ENCODE peak calls at places on chromosomes 4 and X, in eight cellular contexts. One of them, this sample, is unnamed.
A peak's percentile ranks its signal among the peaks of the same experiment; 100 is the strongest.

GRCh38 chr4:187208641-187209040 is 485.0 kb upstream of the FAT1 start:
- DNase-seq in HCT116: no peak
- DNase-seq in uterus: no peak
- DNase-seq in ovary: no peak
- DNase-seq in Peyer's patch: no peak
- DNase-seq in heart right ventricle: no peak
- DNase-seq in cardiac muscle cell: no peak
- DNase-seq in right atrium auricular region: no peak
- DNase-seq in this sample: no peak

GRCh38 chrX:140762061-140762460 is 52.5 kb downstream of the LINC00632 start:
- DNase-seq in HCT116: no peak
- DNase-seq in uterus: peak; percentile 21
- DNase-seq in ovary: peak; percentile 23
- DNase-seq in Peyer's patch: no peak
- DNase-seq in heart right ventricle: no peak
- DNase-seq in cardiac muscle cell: peak; percentile 77
- DNase-seq in right atrium auricular region: peak; percentile 66
- DNase-seq in this sample: no peak

GRCh38 chr4:175776217-175776616 is 35.8 kb downstream of the GPM6A start:
- DNase-seq in HCT116: no peak
- DNase-seq in uterus: no peak
- DNase-seq in ovary: no peak
- DNase-seq in Peyer's patch: no peak
- DNase-seq in heart right ventricle: no peak
- DNase-seq in cardiac muscle cell: no peak
- DNase-seq in right atrium auricular region: no peak
- DNase-seq in this sample: no peak

GRCh38 chrX:13376857-13377441 is 57.1 kb upstream of the ATXN3L start:
- DNase-seq in HCT116: no peak
- DNase-seq in uterus: peak; percentile 42
- DNase-seq in ovary: no peak
- DNase-seq in Peyer's patch: no peak
- DNase-seq in heart right ventricle: no peak
- DNase-seq in cardiac muscle cell: peak; percentile 97
- DNase-seq in right atrium auricular region: no peak
- DNase-seq in this sample: no peak

GRCh38 chr4:149176019-149176418 is 639.6 kb downstream of the IQCM start:
- DNase-seq in HCT116: no peak
- DNase-seq in uterus: no peak
- DNase-seq in ovary: no peak
- DNase-seq in Peyer's patch: peak; percentile 47
- DNase-seq in heart right ventricle: no peak
- DNase-seq in cardiac muscle cell: no peak
- DNase-seq in right atrium auricular region: no peak
- DNase-seq in this sample: no peak

GRCh38 chr4:100742045-100742444 is 224.2 kb upstream of the EMCN start:
- DNase-seq in HCT116: peak; percentile 63
- DNase-seq in uterus: no peak
- DNase-seq in ovary: no peak
- DNase-seq in Peyer's patch: no peak
- DNase-seq in heart right ventricle: no peak
- DNase-seq in cardiac muscle cell: peak; percentile 66
- DNase-seq in right atrium auricular region: no peak
- DNase-seq in this sample: no peak

GRCh38 chrX:79161655-79162054 is 17.2 kb downstream of the GPR174 start:
- DNase-seq in HCT116: no peak
- DNase-seq in uterus: no peak
- DNase-seq in ovary: no peak
- DNase-seq in Peyer's patch: no peak
- DNase-seq in heart right ventricle: no peak
- DNase-seq in cardiac muscle cell: no peak
- DNase-seq in right atrium auricular region: no peak
- DNase-seq in this sample: peak; percentile 50

GRCh38 chrX:133913009-133913408 is 72.4 kb downstream of the GPC3 start:
- DNase-seq in HCT116: no peak
- DNase-seq in uterus: no peak
- DNase-seq in ovary: no peak
- DNase-seq in Peyer's patch: no peak
- DNase-seq in heart right ventricle: no peak
- DNase-seq in cardiac muscle cell: no peak
- DNase-seq in right atrium auricular region: no peak
- DNase-seq in this sample: no peak

GRCh38 chr4:104294811-104295210 is 199.9 kb downstream of the CXXC4 start:
- DNase-seq in HCT116: no peak
- DNase-seq in uterus: no peak
- DNase-seq in ovary: no peak
- DNase-seq in Peyer's patch: no peak
- DNase-seq in heart right ventricle: no peak
- DNase-seq in cardiac muscle cell: no peak
- DNase-seq in right atrium auricular region: no peak
- DNase-seq in this sample: no peak

GRCh38 chrX:8870411-8870810 is 69.2 kb upstream of the FAM9A start:
- DNase-seq in HCT116: no peak
- DNase-seq in uterus: no peak
- DNase-seq in ovary: no peak
- DNase-seq in Peyer's patch: no peak
- DNase-seq in heart right ventricle: no peak
- DNase-seq in cardiac muscle cell: peak; percentile 48
- DNase-seq in right atrium auricular region: no peak
- DNase-seq in this sample: no peak

GRCh38 chr4:56727150-56727549 is 46.1 kb upstream of the HOPX start:
- DNase-seq in HCT116: no peak
- DNase-seq in uterus: no peak
- DNase-seq in ovary: no peak
- DNase-seq in Peyer's patch: no peak
- DNase-seq in heart right ventricle: no peak
- DNase-seq in cardiac muscle cell: peak; percentile 42
- DNase-seq in right atrium auricular region: no peak
- DNase-seq in this sample: no peak

GRCh38 chrX:10602646-10603045 is 17.7 kb downstream of the MID1 start:
- DNase-seq in HCT116: no peak
- DNase-seq in uterus: no peak
- DNase-seq in ovary: no peak
- DNase-seq in Peyer's patch: no peak
- DNase-seq in heart right ventricle: no peak
- DNase-seq in cardiac muscle cell: no peak
- DNase-seq in right atrium auricular region: no peak
- DNase-seq in this sample: no peak

GRCh38 chr4:151567056-151567455 is 158.1 kb downstream of the FHIP1A start:
- DNase-seq in HCT116: no peak
- DNase-seq in uterus: no peak
- DNase-seq in ovary: no peak
- DNase-seq in Peyer's patch: no peak
- DNase-seq in heart right ventricle: no peak
- DNase-seq in cardiac muscle cell: no peak
- DNase-seq in right atrium auricular region: no peak
- DNase-seq in this sample: peak; percentile 17

DNA sequence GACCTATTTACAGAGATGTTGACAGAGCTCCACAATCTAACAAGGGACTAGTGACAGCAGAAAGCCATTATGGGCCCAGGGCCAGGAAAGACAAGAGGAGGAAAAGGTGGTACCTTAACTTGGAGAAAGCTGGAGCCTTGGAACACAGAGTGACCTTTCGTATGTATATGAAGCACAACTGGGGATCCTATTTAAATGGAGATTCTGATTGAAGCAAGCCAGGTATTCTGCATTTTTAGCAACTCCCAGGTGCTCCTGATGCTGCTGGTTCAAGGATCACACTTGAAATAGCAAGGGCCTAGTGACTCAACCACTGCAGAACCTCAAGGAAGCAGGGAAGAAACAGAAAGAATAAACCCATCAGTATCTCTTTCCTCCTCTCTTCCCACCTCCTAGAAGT is 99.4 kb downstream of the TMEM47 start:
- DNase-seq in HCT116: no peak
- DNase-seq in uterus: no peak
- DNase-seq in ovary: no peak
- DNase-seq in Peyer's patch: no peak
- DNase-seq in heart right ventricle: no peak
- DNase-seq in cardiac muscle cell: no peak
- DNase-seq in right atrium auricular region: no peak
- DNase-seq in this sample: no peak
- H3K27me3 ChIP-seq in HCT116: no peaks in the 10 kb centered on the region
- H3K27me3 ChIP-seq in uterus: no peaks in the 10 kb centered on the region
- H3K27me3 ChIP-seq in ovary: no peaks in the 10 kb centered on the region
- H3K27me3 ChIP-seq in Peyer's patch: no peaks in the 10 kb centered on the region
- H3K27me3 ChIP-seq in heart right ventricle: no peaks in the 10 kb centered on the region
- H3K27me3 ChIP-seq in cardiac muscle cell: no peaks in the 10 kb centered on the region
- H3K27me3 ChIP-seq in right atrium auricular region: no peaks in the 10 kb centered on the region
- H3K27me3 ChIP-seq in this sample: no peaks in the 10 kb centered on the region

GRCh38 chr4:36775544-36775943 is 469.0 kb upstream of the NWD2 start:
- DNase-seq in HCT116: no peak
- DNase-seq in uterus: no peak
- DNase-seq in ovary: no peak
- DNase-seq in Peyer's patch: no peak
- DNase-seq in heart right ventricle: no peak
- DNase-seq in cardiac muscle cell: no peak
- DNase-seq in right atrium auricular region: no peak
- DNase-seq in this sample: no peak

DNA sequence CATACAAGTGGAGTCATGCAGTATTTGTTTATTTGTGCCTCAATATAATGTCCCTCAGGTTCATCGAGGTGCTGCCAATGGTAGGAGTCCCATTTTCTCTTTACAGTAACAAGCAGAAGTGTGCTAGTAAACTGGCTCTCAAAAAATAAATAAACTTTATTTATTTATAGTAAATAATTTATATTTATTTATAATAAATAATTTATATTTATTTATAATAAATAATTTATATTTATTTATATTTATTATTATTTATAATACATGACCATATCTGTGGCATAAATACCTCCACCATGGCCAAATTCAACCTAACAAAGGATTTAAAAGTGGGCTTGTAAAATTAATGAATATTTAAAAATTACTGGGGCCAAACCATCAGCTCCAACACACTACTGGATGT is 464.9 kb upstream of the NWD2 start:
- DNase-seq in HCT116: no peak
- DNase-seq in uterus: no peak
- DNase-seq in ovary: no peak
- DNase-seq in Peyer's patch: no peak
- DNase-seq in heart right ventricle: no peak
- DNase-seq in cardiac muscle cell: no peak
- DNase-seq in right atrium auricular region: no peak
- DNase-seq in this sample: no peak
- TF ChIP-seq CTCF in HCT116: no peak
- TF ChIP-seq CTCF in uterus: no peak
- TF ChIP-seq CTCF in ovary: no peak
- TF ChIP-seq CTCF in Peyer's patch: no peak
- TF ChIP-seq CTCF in heart right ventricle: no peak
- TF ChIP-seq CTCF in cardiac muscle cell: no peak
- TF ChIP-seq CTCF in right atrium auricular region: no peak
- TF ChIP-seq CTCF in this sample: no peak

DNA sequence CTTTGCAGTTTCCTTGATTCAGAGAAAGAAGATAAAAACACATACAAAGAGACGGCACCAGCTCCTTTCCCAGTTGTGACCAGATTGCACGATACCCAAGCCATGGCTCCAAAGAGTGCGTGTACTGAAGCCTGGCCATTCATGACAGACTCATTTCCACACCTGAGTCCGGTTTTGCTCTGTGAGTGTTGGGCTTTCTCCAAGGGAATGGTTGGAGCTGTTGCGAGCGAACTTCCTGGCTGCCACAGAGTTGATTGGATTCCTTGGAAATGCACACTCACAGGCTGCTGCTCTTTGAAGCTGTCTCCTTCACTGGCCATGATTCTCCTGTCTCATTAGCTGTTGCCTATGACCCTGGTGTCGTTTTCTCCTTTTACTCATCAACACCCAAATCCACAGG is 44.0 kb upstream of the BBS12 start:
- DNase-seq in HCT116: no peak
- DNase-seq in uterus: no peak
- DNase-seq in ovary: no peak
- DNase-seq in Peyer's patch: no peak
- DNase-seq in heart right ventricle: no peak
- DNase-seq in cardiac muscle cell: peak; percentile 18
- DNase-seq in right atrium auricular region: no peak
- DNase-seq in this sample: no peak
- H3K4me3 ChIP-seq in HCT116: no peak overlapping the region
- H3K4me3 ChIP-seq in uterus: peak overlapping the region; percentile 22
- H3K4me3 ChIP-seq in ovary: peak overlapping the region; percentile 19
- H3K4me3 ChIP-seq in Peyer's patch: no peak overlapping the region
- H3K4me3 ChIP-seq in heart right ventricle: peak overlapping the region; percentile 34
- H3K4me3 ChIP-seq in cardiac muscle cell: no peak overlapping the region
- H3K4me3 ChIP-seq in right atrium auricular region: peak overlapping the region; percentile 28
- H3K4me3 ChIP-seq in this sample: no peak overlapping the region

GRCh38 chr4:154741131-154741530 is 2.7 kb upstream of the LRAT start:
- DNase-seq in HCT116: no peak
- DNase-seq in uterus: no peak
- DNase-seq in ovary: no peak
- DNase-seq in Peyer's patch: no peak
- DNase-seq in heart right ventricle: no peak
- DNase-seq in cardiac muscle cell: no peak
- DNase-seq in right atrium auricular region: no peak
- DNase-seq in this sample: no peak

GRCh38 chr4:154743683-154744340 is at the start of gene LRAT:
- DNase-seq in HCT116: peak; percentile 54
- DNase-seq in uterus: no peak
- DNase-seq in ovary: no peak
- DNase-seq in Peyer's patch: peak; percentile 92
- DNase-seq in heart right ventricle: peak; percentile 17
- DNase-seq in cardiac muscle cell: no peak
- DNase-seq in right atrium auricular region: no peak
- DNase-seq in this sample: no peak

GRCh38 chr4:154740462-154740861 is 3.3 kb upstream of the LRAT start:
- DNase-seq in HCT116: no peak
- DNase-seq in uterus: no peak
- DNase-seq in ovary: no peak
- DNase-seq in Peyer's patch: no peak
- DNase-seq in heart right ventricle: no peak
- DNase-seq in cardiac muscle cell: no peak
- DNase-seq in right atrium auricular region: no peak
- DNase-seq in this sample: no peak

GRCh38 chr4:154741877-154742851 is 1.6 kb upstream of the LRAT start:
- DNase-seq in HCT116: no peak
- DNase-seq in uterus: no peak
- DNase-seq in ovary: no peak
- DNase-seq in Peyer's patch: peak; percentile 48
- DNase-seq in heart right ventricle: no peak
- DNase-seq in cardiac muscle cell: peak; percentile 10
- DNase-seq in right atrium auricular region: no peak
- DNase-seq in this sample: no peak

DNA sequence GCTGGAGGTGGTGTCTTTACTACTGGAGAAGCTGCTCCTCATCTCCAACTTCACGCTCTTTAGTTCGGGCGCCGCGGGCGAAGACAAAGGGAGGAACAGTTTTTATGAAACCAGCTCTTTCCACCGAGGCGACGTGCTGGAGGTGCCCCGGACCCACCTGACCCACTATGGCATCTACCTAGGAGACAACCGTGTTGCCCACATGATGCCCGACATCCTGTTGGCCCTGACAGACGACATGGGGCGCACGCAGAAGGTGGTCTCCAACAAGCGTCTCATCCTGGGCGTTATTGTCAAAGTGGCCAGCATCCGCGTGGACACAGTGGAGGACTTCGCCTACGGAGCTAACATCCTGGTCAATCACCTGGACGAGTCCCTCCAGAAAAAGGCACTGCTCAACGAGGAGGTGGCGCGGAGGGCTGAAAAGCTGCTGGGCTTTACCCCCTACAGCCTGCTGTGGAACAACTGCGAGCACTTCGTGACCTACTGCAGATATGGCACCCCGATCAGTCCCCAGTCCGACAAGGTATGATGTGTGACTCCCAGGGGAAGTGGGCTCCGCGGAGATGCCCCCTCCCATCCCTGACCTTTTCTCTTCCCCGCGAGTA is 645 bp downstream of the LRAT start:
- DNase-seq in HCT116: no peak
- DNase-seq in uterus: no peak
- DNase-seq in ovary: no peak
- DNase-seq in Peyer's patch: no peak
- DNase-seq in heart right ventricle: no peak
- DNase-seq in cardiac muscle cell: no peak
- DNase-seq in right atrium auricular region: no peak
- DNase-seq in this sample: no peak
- H3K27me3 ChIP-seq in HCT116: no peaks in the 10 kb centered on the region
- H3K27me3 ChIP-seq in uterus: peaks cover 17% of the 10 kb centered on the region
- H3K27me3 ChIP-seq in ovary: no peaks in the 10 kb centered on the region
- H3K27me3 ChIP-seq in Peyer's patch: no peaks in the 10 kb centered on the region
- H3K27me3 ChIP-seq in heart right ventricle: peaks cover 66% of the 10 kb centered on the region
- H3K27me3 ChIP-seq in cardiac muscle cell: peaks cover 64% of the 10 kb centered on the region
- H3K27me3 ChIP-seq in right atrium auricular region: peaks cover 11% of the 10 kb centered on the region
- H3K27me3 ChIP-seq in this sample: peaks cover 2% of the 10 kb centered on the region

This sample was measured in GM06990.